ENCODE peak calls at places on chromosome 11, in seven cellular contexts. One of them, this sample, is unnamed.

GRCh38 chr11:73353422-73353821 is 22.8 kb upstream of the RELT start:
- DNase-seq in breast epithelium: no peak
- DNase-seq in sigmoid colon: no peak
- DNase-seq in suprapubic skin: no peak
- DNase-seq in SK-N-SH: no peak
- DNase-seq in HCT116: no peak
- DNase-seq in stomach: no peak
- DNase-seq in this sample: no peak

GRCh38 chr11:122023614-122024250 is 92.3 kb downstream of the BLID start:
- DNase-seq in stomach: no peak
- DNase-seq in breast epithelium: no peak
- DNase-seq in HCT116: no peak
- DNase-seq in SK-N-SH: no peak
- DNase-seq in suprapubic skin: no peak
- DNase-seq in sigmoid colon: no peak
- DNase-seq in this sample: no peak

GRCh38 chr11:117670924-117671323 is 126.1 kb downstream of the DSCAML1 start:
- DNase-seq in suprapubic skin: no peak
- DNase-seq in stomach: no peak
- DNase-seq in HCT116: no peak
- DNase-seq in breast epithelium: no peak
- DNase-seq in sigmoid colon: no peak
- DNase-seq in SK-N-SH: no peak
- DNase-seq in this sample: no peak

GRCh38 chr11:11420512-11420911 is 67.5 kb upstream of the CSNK2A3 start:
- DNase-seq in HCT116: no peak
- DNase-seq in stomach: no peak
- DNase-seq in breast epithelium: no peak
- DNase-seq in sigmoid colon: no peak
- DNase-seq in SK-N-SH: no peak
- DNase-seq in suprapubic skin: no peak
- DNase-seq in this sample: no peak

GRCh38 chr11:10666556-10666955 is 27.0 kb downstream of the IRAG1 start:
- DNase-seq in SK-N-SH: no peak
- DNase-seq in suprapubic skin: no peak
- DNase-seq in stomach: no peak
- DNase-seq in HCT116: no peak
- DNase-seq in breast epithelium: no peak
- DNase-seq in sigmoid colon: no peak
- DNase-seq in this sample: no peak

GRCh38 chr11:120522021-120522420 is 10.5 kb downstream of the GRIK4 start:
- DNase-seq in stomach: no peak
- DNase-seq in suprapubic skin: peak
- DNase-seq in HCT116: no peak
- DNase-seq in SK-N-SH: no peak
- DNase-seq in breast epithelium: peak
- DNase-seq in sigmoid colon: no peak
- DNase-seq in this sample: no peak

GRCh38 chr11:110715541-110715940 is 3.3 kb upstream of the ARHGAP20 start:
- DNase-seq in HCT116: no peak
- DNase-seq in suprapubic skin: no peak
- DNase-seq in breast epithelium: no peak
- DNase-seq in SK-N-SH: no peak
- DNase-seq in sigmoid colon: no peak
- DNase-seq in stomach: no peak
- DNase-seq in this sample: no peak

GRCh38 chr11:57310630-57311086 is 14.1 kb downstream of the TNKS1BP1 start:
- DNase-seq in suprapubic skin: peak
- DNase-seq in stomach: no peak
- DNase-seq in HCT116: no peak
- DNase-seq in sigmoid colon: no peak
- DNase-seq in breast epithelium: no peak
- DNase-seq in SK-N-SH: no peak
- DNase-seq in this sample: no peak

GRCh38 chr11:63639195-63639832 is 25.1 kb upstream of the PLAAT3 start:
- DNase-seq in stomach: no peak
- DNase-seq in SK-N-SH: no peak
- DNase-seq in breast epithelium: no peak
- DNase-seq in suprapubic skin: no peak
- DNase-seq in sigmoid colon: no peak
- DNase-seq in HCT116: no peak
- DNase-seq in this sample: no peak

GRCh38 chr11:119318240-119319135 is 1.6 kb upstream of the MCAM start:
- DNase-seq in SK-N-SH: peak
- DNase-seq in suprapubic skin: peak
- DNase-seq in breast epithelium: no peak
- DNase-seq in HCT116: no peak
- DNase-seq in stomach: no peak
- DNase-seq in sigmoid colon: peak
- DNase-seq in this sample: no peak

GRCh38 chr11:125084057-125084416 is 20.9 kb downstream of the SLC37A2 start:
- DNase-seq in HCT116: no peak
- DNase-seq in sigmoid colon: peak
- DNase-seq in SK-N-SH: peak
- DNase-seq in suprapubic skin: no peak
- DNase-seq in stomach: no peak
- DNase-seq in breast epithelium: no peak
- DNase-seq in this sample: no peak

GRCh38 chr11:125083312-125084056 is 20.4 kb downstream of the SLC37A2 start:
- DNase-seq in SK-N-SH: no peak
- DNase-seq in sigmoid colon: no peak
- DNase-seq in breast epithelium: no peak
- DNase-seq in suprapubic skin: no peak
- DNase-seq in stomach: no peak
- DNase-seq in HCT116: no peak
- DNase-seq in this sample: no peak

GRCh38 chr11:125086633-125087296 is 23.7 kb downstream of the SLC37A2 start:
- DNase-seq in stomach: no peak
- DNase-seq in SK-N-SH: no peak
- DNase-seq in HCT116: no peak
- DNase-seq in suprapubic skin: no peak
- DNase-seq in sigmoid colon: peak
- DNase-seq in breast epithelium: no peak
- DNase-seq in this sample: no peak

GRCh38 chr11:125084761-125085231 is 21.7 kb downstream of the SLC37A2 start:
- DNase-seq in HCT116: no peak
- DNase-seq in breast epithelium: no peak
- DNase-seq in suprapubic skin: no peak
- DNase-seq in sigmoid colon: no peak
- DNase-seq in SK-N-SH: peak
- DNase-seq in stomach: no peak
- DNase-seq in this sample: no peak

GRCh38 chr11:125085301-125086081 is 22.4 kb downstream of the SLC37A2 start:
- DNase-seq in suprapubic skin: no peak
- DNase-seq in breast epithelium: no peak
- DNase-seq in HCT116: no peak
- DNase-seq in stomach: no peak
- DNase-seq in SK-N-SH: peak
- DNase-seq in sigmoid colon: peak
- DNase-seq in this sample: no peak
- TF ChIP-seq POLR2AphosphoS5 in suprapubic skin: no peak
- TF ChIP-seq POLR2AphosphoS5 in breast epithelium: no peak
- TF ChIP-seq POLR2AphosphoS5 in HCT116: no peak
- TF ChIP-seq POLR2AphosphoS5 in stomach: no peak
- TF ChIP-seq POLR2AphosphoS5 in SK-N-SH: no peak
- TF ChIP-seq POLR2AphosphoS5 in sigmoid colon: no peak
- TF ChIP-seq POLR2AphosphoS5 in this sample: no peak

GRCh38 chr11:76857776-76858461 is 2.8 kb upstream of the ACER3 start:
- DNase-seq in HCT116: no peak
- DNase-seq in stomach: no peak
- DNase-seq in suprapubic skin: no peak
- DNase-seq in SK-N-SH: no peak
- DNase-seq in sigmoid colon: no peak
- DNase-seq in breast epithelium: no peak
- DNase-seq in this sample: no peak

GRCh38 chr11:76860539-76861475 is at the start of gene ACER3:
- DNase-seq in stomach: peak
- DNase-seq in SK-N-SH: peak
- DNase-seq in suprapubic skin: peak
- DNase-seq in sigmoid colon: peak
- DNase-seq in breast epithelium: peak
- DNase-seq in HCT116: peak
- DNase-seq in this sample: peak

GRCh38 chr11:76859708-76860233 is 947 bp upstream of the ACER3 start:
- DNase-seq in sigmoid colon: no peak
- DNase-seq in SK-N-SH: no peak
- DNase-seq in breast epithelium: no peak
- DNase-seq in stomach: no peak
- DNase-seq in suprapubic skin: no peak
- DNase-seq in HCT116: no peak
- DNase-seq in this sample: no peak

GRCh38 chr11:76863196-76863777 is 2.6 kb downstream of the ACER3 start:
- DNase-seq in HCT116: no peak
- DNase-seq in breast epithelium: no peak
- DNase-seq in SK-N-SH: no peak
- DNase-seq in suprapubic skin: no peak
- DNase-seq in sigmoid colon: no peak
- DNase-seq in stomach: no peak
- DNase-seq in this sample: no peak

GRCh38 chr11:76861490-76861953 is 804 bp downstream of the ACER3 start:
- DNase-seq in suprapubic skin: no peak
- DNase-seq in stomach: no peak
- DNase-seq in HCT116: no peak
- DNase-seq in SK-N-SH: no peak
- DNase-seq in breast epithelium: no peak
- DNase-seq in sigmoid colon: no peak
- DNase-seq in this sample: no peak
- TF ChIP-seq CTCF in suprapubic skin: no peak
- TF ChIP-seq CTCF in stomach: no peak
- TF ChIP-seq CTCF in HCT116: no peak
- TF ChIP-seq CTCF in SK-N-SH: no peak
- TF ChIP-seq CTCF in breast epithelium: no peak
- TF ChIP-seq CTCF in sigmoid colon: no peak
- TF ChIP-seq CTCF in this sample: no peak

GRCh38 chr11:83278351-83278750 is 7.8 kb downstream of the CCDC90B start:
- DNase-seq in stomach: no peak
- DNase-seq in suprapubic skin: no peak
- DNase-seq in SK-N-SH: no peak
- DNase-seq in sigmoid colon: no peak
- DNase-seq in breast epithelium: no peak
- DNase-seq in HCT116: no peak
- DNase-seq in this sample: no peak

GRCh38 chr11:83275888-83276641 is 10.1 kb downstream of the CCDC90B start:
- DNase-seq in HCT116: no peak
- DNase-seq in breast epithelium: no peak
- DNase-seq in stomach: no peak
- DNase-seq in sigmoid colon: no peak
- DNase-seq in SK-N-SH: no peak
- DNase-seq in suprapubic skin: no peak
- DNase-seq in this sample: no peak

DNA sequence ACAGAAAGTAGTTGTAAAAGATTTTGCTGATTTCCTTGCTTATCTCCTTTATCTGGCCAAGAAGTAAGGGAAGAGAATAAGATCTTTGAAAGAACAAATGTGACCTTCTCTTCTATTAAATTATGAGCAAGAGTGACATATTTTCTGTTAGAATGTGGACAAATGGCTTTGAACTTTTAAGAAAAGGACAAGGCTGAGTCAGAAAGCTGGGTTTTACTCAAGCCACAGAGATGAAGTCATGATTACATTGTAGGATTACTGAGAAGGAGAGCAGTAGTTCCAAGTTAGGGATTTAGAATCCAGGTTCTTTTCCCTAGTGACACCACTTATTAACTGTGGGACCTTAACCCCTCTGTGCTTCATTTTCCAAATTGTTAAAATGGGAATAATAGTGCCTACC is 13.5 kb downstream of the CCDC90B start:
- DNase-seq in sigmoid colon: no peak
- DNase-seq in suprapubic skin: no peak
- DNase-seq in stomach: no peak
- DNase-seq in SK-N-SH: no peak
- DNase-seq in breast epithelium: no peak
- DNase-seq in HCT116: no peak
- DNase-seq in this sample: no peak
- TF ChIP-seq POLR2AphosphoS5 in sigmoid colon: no peak
- TF ChIP-seq POLR2AphosphoS5 in suprapubic skin: no peak
- TF ChIP-seq POLR2AphosphoS5 in stomach: no peak
- TF ChIP-seq POLR2AphosphoS5 in SK-N-SH: no peak
- TF ChIP-seq POLR2AphosphoS5 in breast epithelium: no peak
- TF ChIP-seq POLR2AphosphoS5 in HCT116: no peak
- TF ChIP-seq POLR2AphosphoS5 in this sample: no peak

DNA sequence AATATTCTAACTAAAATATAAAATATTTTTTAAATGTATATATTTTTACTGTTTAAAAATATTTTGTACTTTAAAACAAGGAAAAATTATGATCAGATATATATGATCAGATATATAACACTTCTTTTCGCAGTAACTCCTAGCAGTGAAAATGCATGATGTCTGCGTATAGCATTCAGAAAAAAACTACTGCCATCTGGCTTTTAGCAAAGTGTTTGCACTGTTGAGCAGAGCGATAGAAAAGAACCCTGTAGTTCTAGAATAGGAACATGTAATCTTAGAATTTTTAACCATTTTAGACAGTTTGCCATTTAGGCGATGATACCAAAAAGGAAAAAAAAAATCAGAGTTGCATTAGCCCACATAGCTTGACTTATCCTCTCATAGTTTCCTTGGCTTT is 370.4 kb upstream of the ANO3 start:
- DNase-seq in stomach: no peak
- DNase-seq in suprapubic skin: no peak
- DNase-seq in sigmoid colon: no peak
- DNase-seq in SK-N-SH: no peak
- DNase-seq in HCT116: no peak
- DNase-seq in breast epithelium: no peak
- DNase-seq in this sample: no peak
- TF ChIP-seq CTCF in stomach: no peak
- TF ChIP-seq CTCF in suprapubic skin: no peak
- TF ChIP-seq CTCF in sigmoid colon: no peak
- TF ChIP-seq CTCF in SK-N-SH: peak
- TF ChIP-seq CTCF in HCT116: no peak
- TF ChIP-seq CTCF in breast epithelium: no peak
- TF ChIP-seq CTCF in this sample: no peak